ENCODE peak calls at places on chromosome 16, in six cellular contexts. T is choroid plexus epithelial cell; O is NCI-H1930; Z is right atrium auricular region; H is CD4-positive, alpha-beta T cell; G is activated naive CD4-positive, alpha-beta T cell. M is an unnamed sample.

GRCh38 chr16:56861756-56862155 is 3.3 kb upstream of the SLC12A3 start:
- DNase-seq in T (no peak), O (no peak), Z (no peak), H (no peak), G (no peak), M (no peak)

GRCh38 chr16:51886456-51886855 is 660.5 kb downstream of the TOX3 start:
- DNase-seq in T (peak; percentile 45), O (no peak), Z (no peak), H (no peak), G (no peak), M (no peak)

GRCh38 chr16:65624246-65624645 is 502.4 kb upstream of the CDH11 start:
- DNase-seq in T (no peak), O (no peak), Z (no peak), H (no peak), G (no peak), M (no peak)

GRCh38 chr16:85587763-85588474 is 25.2 kb upstream of the GSE1 start:
- DNase-seq in T (no peak), O (no peak), Z (no peak), H (no peak), G (no peak), M (no peak)

GRCh38 chr16:9381399-9381798 is 290.0 kb downstream of the HAPSTR1 start:
- DNase-seq in T (no peak), O (no peak), Z (no peak), H (no peak), G (no peak), M (no peak)

GRCh38 chr16:17258848-17259713 is 211.7 kb downstream of the XYLT1 start:
- DNase-seq in T (no peak), O (no peak), Z (no peak), H (no peak), G (no peak), M (peak; percentile 29)

GRCh38 chr16:9859706-9860105 is 322.5 kb downstream of the GRIN2A start:
- DNase-seq in T (no peak), O (no peak), Z (no peak), H (no peak), G (no peak), M (no peak)

GRCh38 chr16:3122926-3123570 is 10.7 kb downstream of the ZNF205 start:
- DNase-seq in T (no peak), O (no peak), Z (no peak), H (no peak), G (no peak), M (no peak)

GRCh38 chr16:84582958-84583516 is 34.8 kb downstream of the COTL1 start:
- DNase-seq in T (peak; percentile 79), O (no peak), Z (no peak), H (no peak), G (no peak), M (peak; percentile 43)

GRCh38 chr16:81595676-81596292 is 151.2 kb downstream of the CMIP start:
- DNase-seq in T (peak; percentile 40), O (no peak), Z (no peak), H (no peak), G (no peak), M (no peak)

GRCh38 chr16:66587881-66588600 is 8.8 kb downstream of the CMTM2 start:
- DNase-seq in T (no peak), O (no peak), Z (no peak), H (no peak), G (no peak), M (no peak)

GRCh38 chr16:49625311-49626035 is 230.4 kb downstream of the ZNF423 start:
- DNase-seq in T (no peak), O (no peak), Z (peak; percentile 44), H (no peak), G (no peak), M (no peak)

GRCh38 chr16:10916534-10916933 is 25.7 kb downstream of the DEXI start:
- DNase-seq in T (no peak), O (no peak), Z (no peak), H (no peak), G (no peak), M (no peak)

GRCh38 chr16:11748023-11748403 is 5.4 kb upstream of the TXNDC11 start:
- DNase-seq in T (no peak), O (no peak), Z (no peak), H (no peak), G (no peak), M (no peak)

M was measured in lung.